ENCODE peak calls at places on chromosomes 11 and 22, in five cellular contexts. T is RKO, R is foreskin fibroblast, J is pancreas, Q is non-pigmented ciliary epithelial cell. I is an unnamed sample.

GRCh38 chr22:22348127-22348814 is 103.7 kb downstream of the VPREB1 start:
- DNase-seq in T (no peak), R (peak; percentile 9), J (no peak), Q (no peak), I (peak; percentile 11)

GRCh38 chr11:32881286-32881685 is 11.3 kb upstream of the QSER1 start:
- DNase-seq in T (peak; percentile 83), R (peak; percentile 34), J (no peak), Q (no peak), I (no peak)

GRCh38 chr22:43296279-43296902 is 46.8 kb downstream of the SCUBE1 start:
- DNase-seq in T (no peak), R (no peak), J (no peak), Q (no peak), I (no peak)

GRCh38 chr11:84719935-84720577 is 907.1 kb downstream of the DLG2 start:
- DNase-seq in T (no peak), R (no peak), J (peak; percentile 79), Q (no peak), I (peak; percentile 2)

GRCh38 chr11:65615950-65616574 is 486 bp downstream of the PCNX3 start:
- DNase-seq in T (peak; percentile 59), R (peak; percentile 63), J (no peak), Q (no peak), I (no peak)

GRCh38 chr11:77609234-77609633 is 19.5 kb downstream of the AQP11 start:
- DNase-seq in T (no peak), R (no peak), J (no peak), Q (no peak), I (no peak)

GRCh38 chr11:61715877-61716276 is 35.7 kb downstream of the DAGLA start:
- DNase-seq in T (no peak), R (no peak), J (peak; percentile 66), Q (no peak), I (no peak)

GRCh38 chr11:89529619-89530018 is 38.4 kb upstream of the NOX4 start:
- DNase-seq in T (no peak), R (no peak), J (no peak), Q (no peak), I (no peak)

GRCh38 chr11:111335596-111335995 is 37.2 kb downstream of the POU2AF3 start:
- DNase-seq in T (no peak), R (peak; percentile 39), J (no peak), Q (no peak), I (no peak)

GRCh38 chr11:110580571-110580970 is 131.7 kb downstream of the ARHGAP20 start:
- DNase-seq in T (no peak), R (no peak), J (no peak), Q (no peak), I (no peak)

GRCh38 chr11:119185916-119186634 is 800 bp downstream of the NHERF4 start:
- DNase-seq in T (no peak), R (no peak), J (no peak), Q (no peak), I (no peak)

GRCh38 chr11:133504906-133505305 is 27.4 kb downstream of the OPCML start:
- DNase-seq in T (no peak), R (no peak), J (no peak), Q (no peak), I (no peak)

GRCh38 chr11:120294096-120294495 is 31.0 kb upstream of the TLCD5 start:
- DNase-seq in T (no peak), R (no peak), J (no peak), Q (no peak), I (no peak)

GRCh38 chr22:17807571-17808410 is 33.5 kb upstream of the BID start:
- DNase-seq in T (no peak), R (peak; percentile 44), J (peak; percentile 53), Q (no peak), I (no peak)

GRCh38 chr11:60763692-60764369 is 7.2 kb downstream of the MS4A15 start:
- DNase-seq in T (no peak), R (no peak), J (no peak), Q (no peak), I (no peak)

GRCh38 chr11:128095459-128096096 is 491.8 kb downstream of the ETS1 start:
- DNase-seq in T (peak; percentile 24), R (peak; percentile 72), J (no peak), Q (peak; percentile 63), I (no peak)

GRCh38 chr22:27185903-27186302 is 528.5 kb downstream of the MIAT start:
- DNase-seq in T (no peak), R (no peak), J (no peak), Q (no peak), I (no peak)

GRCh38 chr22:24059793-24060192 is 48.7 kb downstream of the CABIN1 start:
- DNase-seq in T (no peak), R (no peak), J (no peak), Q (no peak), I (no peak)

GRCh38 chr11:64028398-64029115 is 7.2 kb upstream of the FLRT1 start:
- DNase-seq in T (no peak), R (peak; percentile 26), J (peak; percentile 43), Q (no peak), I (no peak)